ENCODE peak calls at places on chromosomes 1 and 21, in five cellular contexts. F is NCI-H460; O is heart right ventricle; X is transverse colon; D is activated T-cell treated with anti-CD3 and anti-CD28 coated beads, Interleukin-2, amount 50 U/mL, for 24 hours. H is an unnamed sample.

GRCh38 chr1:150152772-150153461 is 3.2 kb downstream of the PLEKHO1 start:
- DNase-seq in F (no peak), O (no peak), X (no peak), D (no peak), H (no peak)

GRCh38 chr1:110630770-110631663 is 24.9 kb upstream of the KCNA2 start:
- DNase-seq in F (peak; percentile 60), O (peak; percentile 83), X (peak; percentile 86), D (peak; percentile 89), H (peak; percentile 79)

GRCh38 chr1:202662081-202662480 is 48.2 kb downstream of the SYT2 start:
- DNase-seq in F (no peak), O (no peak), X (no peak), D (no peak), H (no peak)

GRCh38 chr21:44695176-44695575 is 1.8 kb upstream of the KRTAP10-12 start:
- DNase-seq in F (no peak), O (no peak), X (no peak), D (no peak), H (peak; percentile 43)

GRCh38 chr1:119827010-119827409 is 15.8 kb upstream of the REG4 start:
- DNase-seq in F (no peak), O (no peak), X (no peak), D (no peak), H (peak; percentile 39)

GRCh38 chr1:162019006-162019405 is 4.7 kb downstream of the OLFML2B start:
- DNase-seq in F (no peak), O (no peak), X (no peak), D (no peak), H (no peak)

GRCh38 chr1:156992215-156992614 is 53.3 kb downstream of the ARHGEF11 start:
- DNase-seq in F (no peak), O (no peak), X (peak; percentile 20), D (no peak), H (no peak)

GRCh38 chr1:36419158-36419557 is 21.4 kb upstream of the LSM10 start:
- DNase-seq in F (no peak), O (no peak), X (no peak), D (no peak), H (no peak)

GRCh38 chr1:92952714-92953113 is 8.5 kb downstream of the DIPK1A start:
- DNase-seq in F (no peak), O (no peak), X (no peak), D (no peak), H (no peak)